ENCODE peak calls at places on chromosome 1, in ten cellular contexts. M is omental fat pad; F is stimulated activated CD4-positive, alpha-beta T cell treated with anti-CD3 and anti-CD28 coated beads, Interleukin-2, amount 100 ng/mL, for 48 hours; E is BJ; C is activated T-cell treated with anti-CD3 and anti-CD28 coated beads, Interleukin-2, amount 50 U/mL, for 24 hours; R is HFF-Myc; P is effector CD4-positive, alpha-beta T cell; L is ELR; J is neural progenitor cell; Y is cardiac muscle cell. B is an unnamed sample.

GRCh38 chr1:50976111-50976889 is 6.3 kb downstream of the CDKN2C start:
- DNase-seq in J (peak; percentile 49), R (no peak), P (no peak), F (no peak), Y (no peak), L (peak; percentile 21), E (no peak), M (no peak), C (no peak), B (no peak)

GRCh38 chr1:37255111-37255795 is 219.1 kb upstream of the ZC3H12A start:
- DNase-seq in P (no peak), J (peak; percentile 92), C (no peak), Y (peak; percentile 86), L (peak; percentile 18), M (no peak), F (peak; percentile 1), E (no peak), R (no peak), B (no peak)

GRCh38 chr1:176539018-176539417 is 76.0 kb downstream of the PAPPA2 start:
- DNase-seq in J (peak; percentile 12), C (no peak), E (no peak), P (no peak), Y (no peak), F (no peak), R (no peak), L (no peak), M (no peak), B (peak; percentile 76)

GRCh38 chr1:34518146-34518545 is 236.7 kb upstream of the GJB5 start:
- DNase-seq in Y (no peak), M (no peak), L (no peak), J (no peak), P (no peak), R (no peak), E (no peak), C (no peak), F (no peak), B (no peak)

GRCh38 chr1:27391511-27392095 is 819 bp upstream of the GPR3 start:
- DNase-seq in F (no peak), E (no peak), M (no peak), L (peak; percentile 68), C (peak; percentile 51), J (peak; percentile 56), R (no peak), P (peak; percentile 25), Y (peak; percentile 38), B (peak; percentile 59)

GRCh38 chr1:201582261-201582951 is 43.5 kb downstream of the NAV1 start:
- DNase-seq in Y (peak; percentile 77), M (no peak), C (no peak), R (no peak), L (peak; percentile 63), F (no peak), J (no peak), E (no peak), P (no peak), B (no peak)

GRCh38 chr1:118429856-118430255 is 244.8 kb upstream of the SPAG17 start:
- DNase-seq in R (no peak), C (no peak), Y (no peak), F (no peak), P (no peak), J (no peak), E (no peak), M (no peak), L (no peak), B (no peak)

GRCh38 chr1:185821612-185822385 is 87.6 kb downstream of the HMCN1 start:
- DNase-seq in C (no peak), M (no peak), E (no peak), P (no peak), J (no peak), L (peak; percentile 31), F (no peak), Y (no peak), R (no peak), B (no peak)

GRCh38 chr1:3170566-3171453 is 101.8 kb downstream of the PRDM16 start:
- DNase-seq in E (no peak), J (peak; percentile 62), M (no peak), L (no peak), Y (peak; percentile 88), F (no peak), R (no peak), P (no peak), C (no peak), B (no peak)

GRCh38 chr1:223665592-223666312 is at the start of gene CAPN8:
- DNase-seq in Y (no peak), F (no peak), R (no peak), C (no peak), M (no peak), L (no peak), E (no peak), P (no peak), J (no peak), B (no peak)

GRCh38 chr1:1118011-1118892 is 2.4 kb upstream of the C1orf159 start:
- DNase-seq in L (no peak), M (no peak), P (no peak), R (no peak), F (no peak), C (no peak), J (no peak), Y (no peak), E (no peak), B (no peak)

GRCh38 chr1:241250465-241250864 is 106.5 kb downstream of the RGS7 start:
- DNase-seq in L (no peak), R (no peak), J (no peak), P (no peak), Y (no peak), M (no peak), E (no peak), C (no peak), F (no peak), B (no peak)

GRCh38 chr1:111281411-111281810 is 9.2 kb upstream of the CHIA start:
- DNase-seq in E (no peak), J (no peak), Y (no peak), L (no peak), C (no peak), R (no peak), P (no peak), F (no peak), M (no peak), B (no peak)

GRCh38 chr1:59738152-59738551 is 76.6 kb upstream of the HOOK1 start:
- DNase-seq in Y (no peak), C (no peak), E (no peak), R (peak; percentile 86), L (peak; percentile 4), M (no peak), F (no peak), P (no peak), J (no peak), B (no peak)

GRCh38 chr1:118113261-118113660 is 71.8 kb downstream of the SPAG17 start:
- DNase-seq in P (no peak), F (no peak), L (peak; percentile 67), C (no peak), J (no peak), R (no peak), Y (no peak), E (no peak), M (no peak), B (no peak)